ENCODE peak calls at places on chromosomes 11 and 22, in six cellular contexts. P is LNCaP clone FGC, L is retinal pigment epithelial cell, K is mammary epithelial cell, T is AG09309, W is AG10803. E is an unnamed sample.

GRCh38 chr11:61294717-61295595 is at the start of gene VWCE:
- DNase-seq in P (no peak), L (no peak), K (peak; percentile 20), T (no peak), W (peak; percentile 37), E (peak; percentile 86)

GRCh38 chr11:17933710-17934109 is 79.1 kb downstream of the SERGEF start:
- DNase-seq in P (no peak), L (no peak), K (no peak), T (no peak), W (no peak), E (no peak)

GRCh38 chr11:15923169-15923568 is 433.2 kb downstream of the SOX6 start:
- DNase-seq in P (no peak), L (no peak), K (peak; percentile 29), T (no peak), W (no peak), E (peak; percentile 17)

GRCh38 chr11:65912840-65913239 is 6.0 kb downstream of the C11orf68 start:
- DNase-seq in P (no peak), L (no peak), K (peak; percentile 94), T (no peak), W (peak; percentile 68), E (no peak)

GRCh38 chr11:86174101-86175046 is 70.2 kb upstream of the EED start:
- DNase-seq in P (no peak), L (peak; percentile 99), K (peak; percentile 97), T (peak; percentile 98), W (peak; percentile 99), E (peak; percentile 85)

GRCh38 chr11:43238341-43238740 is 73.5 kb upstream of the API5 start:
- DNase-seq in P (no peak), L (no peak), K (no peak), T (no peak), W (no peak), E (no peak)

GRCh38 chr11:74019860-74020259 is 11.0 kb upstream of the UCP3 start:
- DNase-seq in P (no peak), L (no peak), K (peak; percentile 74), T (no peak), W (peak; percentile 6), E (no peak)

GRCh38 chr11:127056338-127056971 is 55.9 kb upstream of the KIRREL3 start:
- DNase-seq in P (no peak), L (no peak), K (peak; percentile 4), T (no peak), W (no peak), E (no peak)

GRCh38 chr11:117300301-117300700 is 9.2 kb downstream of the BACE1-AS start:
- DNase-seq in P (no peak), L (no peak), K (no peak), T (no peak), W (peak; percentile 24), E (no peak)

GRCh38 chr11:58770627-58771457 is 39.1 kb upstream of the GLYAT start:
- DNase-seq in P (no peak), L (no peak), K (peak; percentile 98), T (peak; percentile 32), W (peak; percentile 73), E (no peak)

GRCh38 chr11:133509924-133510697 is 22.2 kb downstream of the OPCML start:
- DNase-seq in P (no peak), L (no peak), K (no peak), T (no peak), W (no peak), E (peak; percentile 36)

GRCh38 chr11:17479284-17480214 is 2.9 kb upstream of the ABCC8 start:
- DNase-seq in P (no peak), L (no peak), K (peak; percentile 48), T (no peak), W (no peak), E (no peak)

GRCh38 chr11:133153031-133153430 is 379.3 kb downstream of the OPCML start:
- DNase-seq in P (no peak), L (no peak), K (no peak), T (no peak), W (no peak), E (no peak)

GRCh38 chr22:37940698-37941376 is 12.6 kb downstream of the C22orf23 start:
- DNase-seq in P (no peak), L (no peak), K (no peak), T (no peak), W (no peak), E (no peak)

GRCh38 chr11:93626038-93626437 is 35.4 kb upstream of the CEP295 start:
- DNase-seq in P (no peak), L (no peak), K (no peak), T (no peak), W (no peak), E (no peak)

GRCh38 chr11:83827520-83827919 is 541.4 kb upstream of the CCDC90B start:
- DNase-seq in P (no peak), L (no peak), K (no peak), T (no peak), W (peak; percentile 72), E (no peak)

GRCh38 chr22:25896098-25896497 is 154.1 kb downstream of the MYO18B start:
- DNase-seq in P (no peak), L (no peak), K (no peak), T (no peak), W (no peak), E (no peak)

GRCh38 chr22:49847751-49848689 is 5.6 kb upstream of the ZBED4 start:
- DNase-seq in P (no peak), L (no peak), K (no peak), T (no peak), W (no peak), E (no peak)

GRCh38 chr11:78535920-78536319 is 38.7 kb downstream of the NARS2 start:
- DNase-seq in P (no peak), L (no peak), K (no peak), T (no peak), W (no peak), E (no peak)

GRCh38 chr11:79080506-79080905 is 360.3 kb downstream of the TENM4 start:
- DNase-seq in P (no peak), L (no peak), K (no peak), T (no peak), W (peak; percentile 26), E (no peak)

GRCh38 chr11:1336836-1337646 is 27.6 kb upstream of the TOLLIP start:
- DNase-seq in P (no peak), L (no peak), K (no peak), T (no peak), W (no peak), E (no peak)

GRCh38 chr22:27489265-27489675 is 312.3 kb downstream of the MN1 start:
- DNase-seq in P (no peak), L (peak; percentile 61), K (no peak), T (no peak), W (no peak), E (no peak)

GRCh38 chr11:132941024-132941646 is 591.2 kb downstream of the OPCML start:
- DNase-seq in P (no peak), L (no peak), K (peak; percentile 14), T (no peak), W (peak; percentile 48), E (peak; percentile 78)

GRCh38 chr22:22410121-22410520 is 98.4 kb downstream of the ZNF280B start:
- DNase-seq in P (no peak), L (no peak), K (no peak), T (no peak), W (peak; percentile 19), E (peak; percentile 81)

GRCh38 chr11:4496555-4497248 is 14.3 kb downstream of the OR52K1 start:
- DNase-seq in P (peak; percentile 49), L (no peak), K (no peak), T (no peak), W (no peak), E (no peak)

GRCh38 chr11:102272047-102272824 is 45.0 kb upstream of the BIRC3 start:
- DNase-seq in P (no peak), L (no peak), K (no peak), T (no peak), W (no peak), E (no peak)

DNA sequence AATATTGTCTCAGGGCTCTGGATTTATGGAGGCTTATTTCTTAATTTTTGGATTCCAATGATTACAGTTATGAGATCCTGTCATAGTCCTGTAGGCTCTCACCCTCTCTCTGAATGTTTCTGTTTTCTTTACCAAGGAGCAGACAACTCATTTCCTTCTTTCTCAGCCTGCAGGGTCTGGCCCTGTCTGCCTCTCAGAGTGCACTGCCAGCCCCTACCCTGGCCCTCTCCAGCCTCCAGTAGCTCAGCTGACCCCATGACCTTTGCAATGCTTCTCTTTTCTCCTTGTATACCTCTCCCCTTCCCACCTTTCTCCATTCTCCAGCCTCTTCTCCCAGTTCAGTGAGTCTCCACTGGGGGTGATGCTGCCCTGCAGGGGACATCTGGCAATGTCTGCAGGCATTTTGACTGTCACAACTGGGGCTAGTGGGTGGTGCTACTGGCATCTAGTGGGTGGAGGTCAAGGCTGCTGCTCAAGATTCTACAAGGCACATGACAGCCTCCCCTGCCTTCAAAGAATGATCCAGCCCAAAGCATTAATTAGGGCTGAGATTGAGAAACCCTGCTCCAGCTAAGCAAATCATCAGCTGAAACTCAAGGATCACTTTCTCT is 78.8 kb downstream of the APIP start:
- DNase-seq in P (no peak), L (no peak), K (no peak), T (no peak), W (no peak), E (no peak)
- TF ChIP-seq CTCF in P (no peak), L (no peak), K (no peak), T (no peak), W (no peak), E (no peak)

DNA sequence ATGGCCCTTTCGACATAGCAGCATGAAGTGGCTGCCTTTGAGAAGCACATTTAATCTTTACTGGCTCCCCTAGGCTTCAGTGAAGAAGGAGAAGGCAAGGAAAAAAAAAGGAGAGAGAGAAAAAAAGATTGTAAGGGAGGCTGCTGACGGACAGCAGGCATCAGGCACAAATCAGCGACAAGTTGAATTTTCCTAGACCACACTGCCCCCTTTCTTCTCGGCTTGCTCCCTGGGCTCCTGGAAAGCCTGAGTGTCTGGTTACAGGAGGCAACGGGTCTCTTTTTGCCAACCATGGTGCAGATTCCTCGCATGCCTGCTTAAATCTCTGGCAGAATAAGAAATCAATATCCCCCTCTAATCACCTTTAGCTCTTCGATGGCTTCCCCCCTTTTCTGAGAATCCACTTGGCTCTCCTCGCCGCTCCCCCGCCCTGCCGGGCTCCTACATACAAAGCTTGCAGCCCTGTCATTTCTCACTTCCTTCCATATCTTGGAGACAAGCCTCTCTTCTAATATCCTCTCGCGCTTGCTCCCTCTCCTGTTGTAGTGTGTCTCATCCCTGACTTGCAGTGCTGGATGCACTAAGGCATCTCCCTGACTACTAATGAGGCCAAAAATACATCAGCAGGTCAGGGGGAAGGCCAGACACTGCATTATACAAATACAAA is 14.3 kb downstream of the BLID start:
- DNase-seq in P (no peak), L (peak; percentile 88), K (peak; percentile 71), T (peak; percentile 66), W (peak; percentile 90), E (peak; percentile 91)
- TF ChIP-seq CTCF in P (no peak), L (peak; percentile 82), K (peak; percentile 71), T (peak; percentile 62), W (peak; percentile 65), E (peak; percentile 86)

GRCh38 chr11:2394818-2395105 is 5.8 kb upstream of the TSSC4 start:
- DNase-seq in P (no peak), L (no peak), K (no peak), T (no peak), W (no peak), E (no peak)
- TF ChIP-seq CTCF in P (no peak), L (no peak), K (no peak), T (no peak), W (no peak), E (no peak)

DNA sequence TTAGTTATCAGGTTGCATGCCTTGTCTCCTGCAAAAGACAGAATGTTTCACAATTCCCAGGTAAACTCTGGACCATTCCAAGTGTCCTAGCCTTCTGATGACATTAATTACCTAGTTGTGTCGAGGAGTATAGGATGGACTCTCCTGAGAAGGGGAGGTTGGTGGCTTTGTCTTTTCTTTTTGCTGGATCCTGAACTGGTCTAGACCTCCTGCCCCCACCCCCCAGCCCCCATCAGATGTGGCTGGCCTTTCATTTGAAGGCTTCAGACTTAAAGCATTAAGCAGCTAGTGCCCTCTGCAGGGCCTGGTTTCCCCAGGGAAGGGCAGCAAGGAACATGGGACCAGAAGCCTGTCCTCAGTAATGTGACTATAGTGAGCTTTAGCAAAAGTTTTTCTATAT is 9.7 kb downstream of the MCAM start:
- DNase-seq in P (no peak), L (no peak), K (no peak), T (no peak), W (no peak), E (no peak)
- TF ChIP-seq CTCF in P (peak; percentile 35), L (peak; percentile 40), K (peak; percentile 21), T (no peak), W (no peak), E (no peak)